ENCODE peak calls at places on chromosomes 12 and 14, in five cellular contexts. O is IMR-90, C is fibroblast of lung, T is GM23248, N is MM.1S. K is an unnamed sample.

GRCh38 chr12:66941150-66941549 is 262.3 kb upstream of the GRIP1 start:
- DNase-seq in O (no peak), C (no peak), T (no peak), N (no peak), K (peak)

GRCh38 chr14:50321009-50321660 is 9.0 kb downstream of the DMAC2L start:
- DNase-seq in O (peak), C (peak), T (peak), N (peak), K (peak)

GRCh38 chr14:77023001-77023996 is 5.2 kb downstream of the IRF2BPL start:
- DNase-seq in O (peak), C (peak), T (peak), N (no peak), K (peak)

GRCh38 chr14:99314623-99315022 is 42.6 kb upstream of the BCL11B start:
- DNase-seq in O (no peak), C (no peak), T (no peak), N (no peak), K (no peak)

GRCh38 chr12:54215990-54216579 is 27.3 kb upstream of the SMUG1 start:
- DNase-seq in O (no peak), C (no peak), T (no peak), N (no peak), K (no peak)

GRCh38 chr12:132588821-132589669 is 21.3 kb downstream of the LRCOL1 start:
- DNase-seq in O (peak), C (no peak), T (no peak), N (no peak), K (no peak)

GRCh38 chr12:58143498-58143897 is 202.1 kb downstream of the ATP23 start:
- DNase-seq in O (no peak), C (no peak), T (no peak), N (no peak), K (no peak)

GRCh38 chr12:26648999-26649398 is 184.0 kb downstream of the ITPR2 start:
- DNase-seq in O (no peak), C (no peak), T (no peak), N (no peak), K (peak)

GRCh38 chr12:25023808-25024207 is 74.9 kb upstream of the BCAT1 start:
- DNase-seq in O (no peak), C (no peak), T (no peak), N (no peak), K (no peak)

GRCh38 chr12:106583578-106584103 is 837 bp downstream of the RFX4 start:
- DNase-seq in O (peak), C (peak), T (peak), N (no peak), K (no peak)

GRCh38 chr12:32891956-32892355 is 4.6 kb downstream of the PKP2 start:
- DNase-seq in O (no peak), C (no peak), T (peak), N (no peak), K (peak)

GRCh38 chr12:13099066-13099909 is 4.2 kb downstream of the GSG1 start:
- DNase-seq in O (no peak), C (peak), T (peak), N (no peak), K (peak)
- H3K9ac ChIP-seq in O (peak), C (peak), T (peak), N (peak), K (peak)

GRCh38 chr14:60221441-60221840 is 27.6 kb upstream of the PPM1A start:
- DNase-seq in O (no peak), C (no peak), T (no peak), N (no peak), K (no peak)
- H3K4me2 ChIP-seq in O (no peak), C (no peak), T (no peak), N (no peak), K (no peak)

GRCh38 chr12:116760621-116761020 is 22.5 kb downstream of the RNFT2 start:
- DNase-seq in O (no peak), C (no peak), T (no peak), N (no peak), K (no peak)

GRCh38 chr12:116765271-116765670 is 27.2 kb downstream of the RNFT2 start:
- DNase-seq in O (no peak), C (no peak), T (no peak), N (no peak), K (peak)

GRCh38 chr12:116761499-116761898 is 23.4 kb downstream of the RNFT2 start:
- DNase-seq in O (no peak), C (no peak), T (no peak), N (no peak), K (no peak)

GRCh38 chr12:116759783-116760581 is 21.9 kb downstream of the RNFT2 start:
- DNase-seq in O (no peak), C (no peak), T (no peak), N (no peak), K (no peak)
- H3K9ac ChIP-seq in O (no peak), C (no peak), T (no peak), N (no peak), K (no peak)

GRCh38 chr12:22474970-22475720 is 69.2 kb downstream of the C2CD5 start:
- DNase-seq in O (no peak), C (peak), T (no peak), N (no peak), K (no peak)
- H3K4me2 ChIP-seq in O (no peak), C (no peak), T (no peak), N (no peak), K (no peak)

DNA sequence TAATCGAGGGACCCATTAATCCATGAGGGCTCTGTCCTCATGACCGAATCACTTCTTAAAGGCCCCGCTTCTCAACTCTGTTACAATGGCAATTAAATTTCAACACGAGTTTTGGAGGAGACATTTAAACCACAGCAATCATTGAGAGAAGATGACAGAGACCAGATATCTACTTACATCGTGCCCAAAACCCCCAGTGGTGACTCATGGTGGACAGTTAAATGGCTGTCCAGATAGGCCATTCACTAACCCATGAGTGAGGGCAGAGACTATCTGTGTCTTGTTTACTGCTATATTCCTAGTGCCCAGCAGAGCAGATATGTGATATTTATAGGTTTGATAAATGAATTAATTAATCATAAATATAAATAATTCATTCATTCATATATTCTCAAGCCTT is 20.0 kb upstream of the FLVCR2 start:
- DNase-seq in O (no peak), C (no peak), T (no peak), N (no peak), K (no peak)
- H3K9ac ChIP-seq in O (no peak), C (no peak), T (no peak), N (no peak), K (no peak)

DNA sequence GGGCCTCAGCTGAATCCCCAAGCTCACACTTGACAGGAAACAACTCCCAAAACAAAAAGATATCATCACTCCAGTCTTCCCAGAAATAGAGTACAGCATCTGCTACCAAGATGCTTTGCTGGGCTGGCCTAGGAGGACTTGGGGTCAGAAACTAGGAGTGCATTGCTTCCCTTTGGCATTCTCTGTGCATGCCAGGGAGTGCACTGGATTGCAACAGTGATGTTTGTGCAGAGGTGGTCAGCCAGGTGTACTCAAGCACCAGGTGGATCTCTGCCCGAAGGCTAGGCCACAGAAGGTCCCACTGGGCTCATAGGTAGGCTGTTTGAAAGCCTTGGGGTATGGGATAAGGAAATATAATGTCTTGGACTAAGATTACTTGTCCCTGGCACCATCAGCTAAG is 51.1 kb downstream of the RAB35 start:
- DNase-seq in O (no peak), C (no peak), T (no peak), N (no peak), K (no peak)
- H3K4me2 ChIP-seq in O (no peak), C (no peak), T (no peak), N (no peak), K (no peak)

DNA sequence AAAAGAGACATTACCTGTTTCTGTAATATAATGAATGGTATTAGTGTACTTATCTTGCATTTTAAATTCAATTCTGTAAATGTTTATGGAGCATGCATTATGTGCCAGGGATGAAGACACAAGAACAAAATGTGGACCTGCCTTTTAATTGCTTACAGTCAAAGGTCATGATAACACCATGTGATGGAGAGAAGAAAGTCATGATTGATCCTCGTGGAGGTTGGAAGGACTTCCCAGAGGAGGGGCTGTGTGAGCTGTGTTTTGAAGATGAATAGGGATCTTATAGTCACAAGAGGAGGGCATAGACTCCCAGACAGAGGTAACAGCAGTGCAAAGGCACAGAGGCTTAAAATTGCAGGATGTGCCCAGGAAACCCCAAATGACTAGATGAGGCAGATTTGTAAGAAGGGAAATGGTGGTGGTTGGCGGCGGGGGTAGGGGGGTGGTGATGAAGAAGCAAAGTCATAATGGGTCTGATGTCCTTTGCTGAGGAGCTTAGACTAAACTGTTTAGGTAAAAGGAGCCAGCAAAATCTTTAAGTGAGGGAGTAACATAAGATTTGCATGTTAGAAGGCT is 151.5 kb downstream of the PRKCH start:
- DNase-seq in O (peak), C (peak), T (peak), N (no peak), K (no peak)
- H3K9ac ChIP-seq in O (peak), C (peak), T (peak), N (no peak), K (peak)